ENCODE peak calls at places on chromosomes 4 and X, in six cellular contexts. G is sigmoid colon, B is GM06990, Q is BJ, I is choroid plexus epithelial cell, E is WERI-Rb-1. Y is an unnamed sample.

GRCh38 chr4:119506761-119507160 is 121.8 kb downstream of the PDE5A start:
- DNase-seq in Q (no peak), G (no peak), B (no peak), I (peak; percentile 41), E (no peak), Y (no peak)

GRCh38 chrX:2696698-2697215 is 5.7 kb downstream of the CD99 start:
- DNase-seq in E (no peak), I (peak; percentile 81), G (no peak), B (peak; percentile 77), Q (no peak), Y (no peak)

GRCh38 chr4:139975830-139976272 is 178.1 kb downstream of the MAML3 start:
- DNase-seq in I (peak; percentile 70), E (no peak), Q (no peak), G (no peak), B (peak; percentile 48), Y (no peak)

GRCh38 chr4:175504316-175504715 is 307.7 kb downstream of the GPM6A start:
- DNase-seq in E (no peak), B (no peak), I (peak; percentile 80), G (no peak), Q (no peak), Y (no peak)

GRCh38 chr4:37623125-37623524 is 63.1 kb downstream of the RELL1 start:
- DNase-seq in E (no peak), I (peak; percentile 66), Q (no peak), G (no peak), B (no peak), Y (no peak)

GRCh38 chr4:80268936-80269335 is 2.5 kb downstream of the FGF5 start:
- DNase-seq in E (no peak), I (no peak), G (no peak), Q (no peak), B (no peak), Y (no peak)

GRCh38 chr4:38667005-38667771 is 3.2 kb downstream of the KLF3 start:
- DNase-seq in I (peak; percentile 99), B (no peak), G (peak; percentile 94), Q (peak; percentile 92), E (peak; percentile 34), Y (peak; percentile 89)

GRCh38 chrX:25524150-25524549 is 508.4 kb upstream of the ARX start:
- DNase-seq in Q (no peak), G (no peak), E (no peak), I (peak; percentile 47), B (no peak), Y (no peak)

GRCh38 chr4:68342139-68342538 is 7.8 kb downstream of the YTHDC1 start:
- DNase-seq in E (no peak), B (no peak), Q (peak; percentile 19), G (no peak), I (peak; percentile 90), Y (no peak)

GRCh38 chr4:2058264-2059033 is 678 bp upstream of the NAT8L start:
- DNase-seq in I (no peak), Q (no peak), B (no peak), G (no peak), E (peak; percentile 67), Y (no peak)

GRCh38 chrX:47483310-47484268 is 567 bp upstream of the ZNF41 start:
- DNase-seq in G (peak; percentile 63), B (peak; percentile 17), Q (no peak), I (peak; percentile 28), E (peak; percentile 11), Y (no peak)

GRCh38 chrX:47200385-47201150 is 6.9 kb downstream of the UBA1 start:
- DNase-seq in I (peak; percentile 45), B (no peak), E (no peak), G (no peak), Q (peak; percentile 70), Y (no peak)

GRCh38 chr4:168421671-168422070 is 58.6 kb downstream of the DDX60L start:
- DNase-seq in I (peak; percentile 58), G (no peak), E (no peak), Q (no peak), B (no peak), Y (no peak)

GRCh38 chr4:47474799-47475198 is 10.3 kb upstream of the ATP10D start:
- DNase-seq in B (no peak), Q (no peak), G (no peak), I (no peak), E (no peak), Y (no peak)

GRCh38 chr4:21879187-21879586 is 69.4 kb downstream of the KCNIP4 start:
- DNase-seq in Q (no peak), B (no peak), G (no peak), I (peak; percentile 74), E (peak; percentile 51), Y (no peak)

GRCh38 chr4:127000090-127000489 is 632.7 kb upstream of the INTU start:
- DNase-seq in G (no peak), B (no peak), E (no peak), I (peak; percentile 27), Q (no peak), Y (no peak)

GRCh38 chrX:125219852-125220251 is 99.8 kb upstream of the TEX13C start:
- DNase-seq in I (no peak), G (no peak), Q (no peak), B (no peak), E (no peak), Y (no peak)

GRCh38 chrX:10989386-10989785 is 121.7 kb upstream of the HCCS start:
- DNase-seq in G (no peak), Q (no peak), E (no peak), I (peak; percentile 13), B (no peak), Y (no peak)

GRCh38 chr4:143241892-143242291 is 57.2 kb downstream of the USP38 start:
- DNase-seq in B (no peak), E (no peak), I (peak; percentile 34), Q (no peak), G (no peak), Y (no peak)

GRCh38 chr4:182828678-182829025 is 88.5 kb downstream of the DCTD start:
- DNase-seq in G (peak; percentile 26), E (no peak), Q (no peak), I (no peak), B (no peak), Y (no peak)

GRCh38 chr4:48777739-48778138 is 2.3 kb downstream of the FRYL start:
- DNase-seq in B (no peak), E (no peak), G (no peak), I (no peak), Q (no peak), Y (no peak)

GRCh38 chr4:1500231-1500965 is 94.2 kb upstream of the NKX1-1 start:
- DNase-seq in Q (no peak), E (peak; percentile 9), G (no peak), I (no peak), B (no peak), Y (no peak)

GRCh38 chr4:181564616-181565015 is 678.6 kb upstream of the TENM3 start:
- DNase-seq in B (no peak), Q (no peak), G (no peak), E (no peak), I (no peak), Y (no peak)

GRCh38 chrX:276588-277171 is 4.5 kb upstream of the PLCXD1 start:
- DNase-seq in I (peak; percentile 31), Q (no peak), G (peak; percentile 71), E (no peak), B (no peak), Y (no peak)

GRCh38 chrX:274904-275475 is 6.2 kb upstream of the PLCXD1 start:
- DNase-seq in B (no peak), E (peak; percentile 89), Q (no peak), I (peak; percentile 42), G (no peak), Y (no peak)

GRCh38 chrX:275476-275966 is 5.7 kb upstream of the PLCXD1 start:
- DNase-seq in E (peak; percentile 14), I (no peak), Q (no peak), B (no peak), G (no peak), Y (no peak)

GRCh38 chrX:270848-271367 is 10.3 kb upstream of the PLCXD1 start:
- DNase-seq in E (peak; percentile 4), I (no peak), G (peak; percentile 63), B (no peak), Q (no peak), Y (no peak)

DNA sequence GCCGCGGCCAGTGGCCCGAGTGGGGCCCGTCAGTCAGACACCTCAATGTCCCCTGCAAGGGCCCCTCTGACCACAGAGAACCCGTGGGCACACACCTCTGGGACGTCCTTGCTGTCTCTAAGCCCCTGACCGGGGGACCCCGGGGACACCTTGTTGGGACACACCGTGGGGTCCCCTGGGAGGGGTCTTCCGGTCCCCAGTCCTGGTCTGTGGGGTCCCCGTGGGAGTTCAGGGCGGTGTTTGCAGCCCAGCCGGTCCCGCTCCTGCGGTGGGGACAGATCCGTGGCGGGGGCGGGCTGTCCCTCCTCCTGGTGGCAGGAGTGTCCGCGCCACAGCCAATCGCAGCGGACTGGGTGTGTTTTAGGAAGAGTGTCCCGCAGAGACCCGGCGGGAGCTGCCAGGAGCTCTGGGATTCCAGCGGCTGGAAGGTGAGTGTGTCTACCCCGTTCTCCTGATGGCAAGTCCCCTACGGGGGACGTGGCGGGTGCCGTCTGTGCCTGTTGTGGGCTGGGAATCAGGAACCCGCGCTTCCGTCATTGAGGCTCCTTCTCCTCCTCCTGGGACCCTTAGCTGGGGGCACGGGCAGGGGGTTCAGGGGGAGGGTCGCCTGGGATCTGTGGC is 5.1 kb upstream of the PLCXD1 start:
- DNase-seq in B (no peak), G (peak; percentile 88), I (peak; percentile 27), Q (no peak), E (peak; percentile 83), Y (no peak)
- TF ChIP-seq CTCF in B (no peak), G (no peak), I (peak; percentile 19), Q (peak; percentile 14), E (no peak), Y (no peak)

GRCh38 chrX:154368630-154369452 is 5.6 kb downstream of the FLNA start:
- DNase-seq in Q (peak; percentile 74), E (peak; percentile 59), B (peak; percentile 80), G (peak; percentile 92), I (peak; percentile 95), Y (no peak)
- H3K4me3 ChIP-seq in Q (peak overlapping the region; percentile 89), E (peak overlapping the region; percentile 54), B (peak overlapping the region; percentile 91), G (peak overlapping the region; percentile 77), I (peak overlapping the region; percentile 65), Y (peak overlapping the region; percentile 83)

GRCh38 chr4:163818673-163819072 is 324.2 kb downstream of the TMA16 start:
- DNase-seq in E (no peak), B (no peak), I (no peak), Q (no peak), G (no peak), Y (no peak)

GRCh38 chr4:163810757-163811156 is 316.3 kb downstream of the TMA16 start:
- DNase-seq in Q (no peak), G (no peak), E (no peak), B (peak; percentile 47), I (no peak), Y (no peak)

GRCh38 chr4:163815776-163816175 is 321.3 kb downstream of the TMA16 start:
- DNase-seq in B (peak; percentile 40), Q (no peak), G (no peak), E (no peak), I (no peak), Y (no peak)

GRCh38 chr4:163816494-163816893 is 322.0 kb downstream of the TMA16 start:
- DNase-seq in B (no peak), Q (no peak), I (no peak), E (no peak), G (no peak), Y (no peak)
- TF ChIP-seq CTCF in B (no peak), Q (no peak), I (no peak), E (peak; percentile 35), G (no peak), Y (no peak)

DNA sequence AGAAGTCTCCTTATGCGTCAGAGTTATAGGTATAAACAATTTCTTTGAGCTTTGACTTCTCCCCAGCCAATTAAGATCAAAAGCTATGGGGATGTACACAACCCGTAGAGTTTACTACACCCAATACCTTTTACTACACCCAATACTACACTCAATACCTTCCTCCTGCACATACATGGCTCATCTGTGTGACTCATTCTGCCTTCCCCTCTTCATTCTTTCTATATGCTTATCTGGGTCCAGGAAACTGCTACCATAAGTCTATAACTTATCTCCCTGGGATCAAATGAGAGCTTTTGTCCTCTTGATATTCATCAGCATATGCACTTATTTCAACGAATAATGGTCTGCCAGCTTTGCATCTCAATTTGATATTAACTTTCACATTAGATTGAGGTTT is 28.2 kb downstream of the ANKRD50 start:
- DNase-seq in E (no peak), G (no peak), I (no peak), Q (no peak), B (no peak), Y (no peak)
- H3K4me3 ChIP-seq in E (no peak overlapping the region), G (no peak overlapping the region), I (no peak overlapping the region), Q (no peak overlapping the region), B (no peak overlapping the region), Y (no peak overlapping the region)

Y was measured in AG04449.